ENCODE peak calls at places on chromosome X, in five cellular contexts. A is esophagus squamous epithelium; V is heart left ventricle; B is aorta; R is CD4-positive, alpha-beta memory T cell. J is an unnamed sample. For H3K4me1, the result is how much of the 10 kb centered on the place peaks cover.

GRCh38 chrX:17438221-17438620 is 63.2 kb downstream of the NHS start:
- DNase-seq in A (no peak), V (no peak), B (no peak), R (no peak), J (no peak)

GRCh38 chrX:25524150-25524549 is 508.4 kb upstream of the ARX start:
- DNase-seq in A (no peak), V (no peak), B (no peak), R (no peak), J (no peak)

GRCh38 chrX:139158256-139158655 is 372.3 kb upstream of the F9 start:
- DNase-seq in A (no peak), V (no peak), B (no peak), R (no peak), J (peak)

GRCh38 chrX:38061335-38061734 is 55.0 kb downstream of the SYTL5 start:
- DNase-seq in A (no peak), V (no peak), B (no peak), R (no peak), J (no peak)

GRCh38 chrX:137052641-137053235 is 18.9 kb upstream of the GPR101 start:
- DNase-seq in A (no peak), V (no peak), B (no peak), R (no peak), J (no peak)

GRCh38 chrX:139738581-139738980 is 30.6 kb upstream of the MCF2 start:
- DNase-seq in A (no peak), V (no peak), B (no peak), R (no peak), J (no peak)

GRCh38 chrX:31356501-31357263 is 284.8 kb upstream of the FTHL17 start:
- DNase-seq in A (no peak), V (no peak), B (no peak), R (no peak), J (no peak)

GRCh38 chrX:140514554-140514953 is 9.7 kb upstream of the SOX3 start:
- DNase-seq in A (no peak), V (no peak), B (no peak), R (no peak), J (no peak)

GRCh38 chrX:131830400-131831184 is 192.5 kb upstream of the STK26 start:
- DNase-seq in A (no peak), V (peak), B (peak), R (peak), J (peak)

GRCh38 chrX:71603618-71604017 is 14.7 kb downstream of the CXCR3 start:
- DNase-seq in A (no peak), V (no peak), B (no peak), R (no peak), J (no peak)

DNA sequence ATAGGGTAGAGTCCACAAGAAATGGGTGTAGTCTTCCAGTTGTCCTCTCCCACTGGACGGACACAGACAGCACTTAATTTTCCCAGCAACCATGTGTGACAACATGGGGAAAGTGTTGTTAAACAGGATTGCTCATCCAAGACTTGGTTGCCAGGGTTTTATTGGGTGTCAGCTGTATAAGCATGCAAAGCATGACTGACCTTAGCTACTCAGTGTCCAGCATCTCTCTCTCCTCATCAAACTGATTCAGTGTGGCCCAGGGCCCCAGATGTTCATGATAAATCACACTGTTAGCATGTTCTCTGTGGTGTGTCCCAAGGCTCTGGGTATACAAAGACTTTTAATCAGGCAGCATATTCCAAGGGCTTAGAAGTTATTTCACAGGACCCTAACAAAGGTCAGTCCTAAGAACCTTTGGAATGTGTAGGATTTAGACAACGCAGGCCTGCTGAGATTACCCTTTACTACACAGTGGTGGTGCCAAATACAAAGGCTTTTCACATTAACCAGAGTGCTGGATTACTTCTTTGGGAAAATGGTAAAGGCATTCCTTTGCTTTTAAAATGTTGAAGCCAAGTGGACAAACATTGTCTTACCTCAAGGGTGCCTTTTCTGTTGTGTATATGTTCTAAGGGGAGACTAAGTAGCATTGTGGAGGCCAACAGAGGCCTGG is 213.3 kb downstream of the GLUD2 start:
- DNase-seq in A (no peak), V (no peak), B (no peak), R (no peak), J (no peak)
- H3K27ac ChIP-seq in A (no peak), V (no peak), B (no peak), R (no peak), J (no peak)

DNA sequence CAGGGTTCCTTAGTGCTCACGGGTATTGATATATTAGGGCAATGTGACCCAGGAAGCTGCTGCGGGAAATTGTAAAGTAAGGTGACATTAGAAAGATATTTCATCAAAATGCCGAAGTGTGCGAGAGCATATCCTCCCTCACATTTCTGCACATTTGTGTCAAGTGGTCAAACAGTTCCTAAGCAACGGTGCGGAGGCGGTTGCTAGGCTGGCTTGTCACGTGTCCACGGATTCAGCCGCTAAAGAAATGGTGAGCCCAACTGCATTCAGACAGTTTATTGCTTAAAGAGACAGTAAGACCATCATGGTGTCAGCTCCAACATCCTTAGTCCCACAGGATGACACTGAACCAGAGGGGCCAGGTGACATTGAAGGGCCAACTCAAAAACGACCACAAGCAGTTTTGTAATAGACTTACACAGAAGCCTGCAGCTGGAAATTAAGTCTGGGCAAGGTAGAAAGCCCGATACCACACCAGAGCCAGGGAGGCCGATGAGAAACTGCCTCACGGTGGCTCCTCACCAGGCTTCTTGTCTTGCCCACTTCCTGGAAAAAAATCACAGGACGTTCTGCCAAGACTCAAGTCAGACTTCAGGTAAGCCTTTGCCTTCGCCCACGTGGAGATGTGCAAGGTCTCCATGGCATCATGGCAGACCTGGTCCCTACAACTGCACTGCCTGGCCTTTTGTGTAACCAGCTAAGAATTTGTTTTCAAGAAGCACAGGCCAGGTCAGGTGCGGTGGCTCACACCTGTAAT is 50.4 kb downstream of the USP11 start:
- DNase-seq in A (no peak), V (peak), B (no peak), R (no peak), J (no peak)
- H3K4me3 ChIP-seq in A (no peak), V (no peak), B (no peak), R (no peak), J (no peak)

DNA sequence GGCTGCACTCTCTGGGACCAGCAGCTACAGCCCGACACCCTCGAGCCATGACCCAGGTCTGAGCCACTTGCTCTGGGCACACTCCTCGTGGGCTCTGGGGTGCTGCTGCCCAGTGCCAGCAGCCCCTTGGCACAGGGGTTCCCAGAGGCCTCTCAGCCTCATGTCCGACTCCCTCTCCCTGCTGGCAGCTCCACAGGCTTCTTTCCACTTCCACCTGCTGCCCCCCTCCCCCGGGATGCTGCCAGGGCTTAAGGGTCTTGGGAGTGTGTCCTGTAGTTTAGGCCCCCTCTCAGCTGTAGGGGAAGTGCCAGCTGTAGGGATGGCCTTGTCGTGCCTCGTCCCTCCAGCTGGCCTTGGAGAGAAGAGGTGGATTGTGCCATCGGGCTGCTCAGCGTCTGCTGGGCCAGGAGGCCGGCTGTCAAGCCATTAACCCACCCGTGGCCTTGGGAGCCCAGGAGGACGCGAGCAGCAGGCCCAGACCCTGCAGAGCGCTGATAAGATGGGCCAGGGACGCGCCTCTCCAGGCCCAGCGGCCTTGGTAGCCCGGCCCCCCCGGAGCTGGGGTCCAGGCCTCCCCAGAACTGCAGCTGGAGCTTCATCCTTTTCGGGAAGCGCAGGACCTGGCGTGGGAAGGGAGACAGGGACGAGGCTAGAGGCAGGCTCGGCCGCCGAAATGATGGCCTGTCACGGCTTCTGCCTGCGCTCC is 1.0 kb upstream of the USP27X start:
- DNase-seq in A (no peak), V (no peak), B (peak), R (no peak), J (no peak)
- H3K4me1 ChIP-seq in A (under half), V (under half), B (under half), R (under half), J (under half)

DNA sequence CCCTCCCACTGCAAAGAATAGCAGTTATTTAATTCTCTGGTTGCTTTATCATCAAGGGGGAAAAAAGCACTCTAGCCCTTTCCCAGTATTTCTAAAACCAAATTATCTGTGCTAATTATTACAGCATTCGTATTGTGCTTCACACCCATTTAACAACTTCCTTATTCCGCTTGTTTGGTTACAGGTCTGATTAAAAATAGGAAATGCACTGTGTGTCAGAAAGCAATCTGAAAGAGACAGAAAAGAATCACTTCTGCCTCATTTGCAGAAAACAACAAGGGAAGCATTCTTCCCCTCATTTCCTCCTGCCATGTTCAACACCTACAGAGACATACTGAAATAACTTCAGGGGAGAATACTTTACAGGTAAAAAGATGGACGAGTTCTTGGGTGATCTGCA is 114.9 kb upstream of the MAP3K15 start:
- DNase-seq in A (no peak), V (no peak), B (no peak), R (no peak), J (no peak)
- H3K27ac ChIP-seq in A (no peak), V (no peak), B (no peak), R (no peak), J (no peak)

DNA sequence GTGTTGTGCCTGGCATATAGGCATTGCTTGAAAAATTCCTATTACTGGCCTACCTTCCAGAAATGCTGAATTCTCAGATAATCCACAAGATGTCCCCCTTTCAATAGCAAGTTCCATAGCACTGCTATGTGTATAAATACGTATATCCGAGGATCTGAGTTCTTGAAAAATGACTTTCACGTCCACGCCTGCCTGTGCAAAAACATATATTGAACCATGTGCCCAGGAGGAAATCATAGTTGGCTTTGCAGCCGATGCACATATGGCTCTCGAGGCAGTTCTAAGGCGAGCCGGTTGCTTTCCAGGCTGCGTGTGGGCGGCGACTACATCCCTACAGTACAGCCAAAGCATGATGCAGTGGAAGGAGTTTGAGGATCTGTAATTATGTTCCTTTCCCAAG is 55.4 kb upstream of the ESX1 start:
- DNase-seq in A (no peak), V (no peak), B (no peak), R (no peak), J (no peak)
- H3K4me3 ChIP-seq in A (no peak), V (no peak), B (no peak), R (no peak), J (no peak)

GRCh38 chrX:149628280-149628679 is 3.3 kb downstream of the TMEM185A start:
- DNase-seq in A (no peak), V (no peak), B (no peak), R (no peak), J (no peak)
- H3K4me1 ChIP-seq in A (half or more), V (under half), B (under half), R (under half), J (under half)

GRCh38 chrX:73916489-73916888 is 353.5 kb downstream of the CHIC1 start:
- DNase-seq in A (no peak), V (no peak), B (no peak), R (no peak), J (no peak)
- H3K27ac ChIP-seq in A (no peak), V (no peak), B (no peak), R (no peak), J (no peak)

J was measured in lung.